ENCODE peak calls at places on chromosomes 7 and 10, in four cellular contexts. C is left ventricle myocardium inferior, X is left lung, V is epithelial cell of proximal tubule. M is an unnamed sample.

GRCh38 chr7:82615527-82615926 is 171.9 kb upstream of the CACNA2D1 start:
- DNase-seq in C (no peak), X (peak; percentile 44), V (no peak), M (no peak)

GRCh38 chr10:26540601-26541000 is 102.5 kb downstream of the APBB1IP start:
- DNase-seq in C (no peak), X (no peak), V (no peak), M (no peak)

GRCh38 chr7:79806161-79806734 is 328.4 kb upstream of the GNAI1 start:
- DNase-seq in C (no peak), X (no peak), V (no peak), M (no peak)

GRCh38 chr7:5714657-5715337 is 66.7 kb downstream of the RNF216 start:
- DNase-seq in C (no peak), X (no peak), V (no peak), M (no peak)

GRCh38 chr7:39661960-39662359 is 38.6 kb downstream of the RALA start:
- DNase-seq in C (no peak), X (no peak), V (no peak), M (no peak)

GRCh38 chr7:12757443-12757842 is 70.0 kb downstream of the ARL4A start:
- DNase-seq in C (no peak), X (no peak), V (no peak), M (no peak)

GRCh38 chr7:22712999-22713398 is 14.0 kb upstream of the IL6 start:
- DNase-seq in C (no peak), X (no peak), V (no peak), M (no peak)

GRCh38 chr10:129652021-129652420 is 185.0 kb downstream of the MGMT start:
- DNase-seq in C (no peak), X (no peak), V (no peak), M (no peak)

GRCh38 chr7:96285579-96285978 is 36.3 kb downstream of the SLC25A13 start:
- DNase-seq in C (no peak), X (no peak), V (no peak), M (no peak)

GRCh38 chr10:130109796-130110235 is 814 bp downstream of the C10orf143 start:
- DNase-seq in C (peak; percentile 38), X (peak; percentile 50), V (peak; percentile 39), M (peak; percentile 77)

GRCh38 chr7:102872460-102872859 is 40.3 kb upstream of the LRRC17 start:
- DNase-seq in C (no peak), X (no peak), V (peak; percentile 82), M (no peak)

GRCh38 chr10:93471110-93471651 is 11.0 kb downstream of the MYOF start:
- DNase-seq in C (no peak), X (no peak), V (peak; percentile 93), M (no peak)

GRCh38 chr10:93652857-93653256 is 40.5 kb downstream of the PDE6C start:
- DNase-seq in C (no peak), X (no peak), V (no peak), M (no peak)

GRCh38 chr7:105691029-105691691 is 109.9 kb upstream of the EFCAB10 start:
- DNase-seq in C (no peak), X (no peak), V (no peak), M (no peak)

GRCh38 chr10:124508070-124508667 is 46.5 kb downstream of the LHPP start:
- DNase-seq in C (no peak), X (no peak), V (no peak), M (no peak)

GRCh38 chr10:79360499-79361342 is 13.5 kb downstream of the PPIF start:
- DNase-seq in C (no peak), X (no peak), V (no peak), M (peak; percentile 37)

GRCh38 chr10:8049151-8049873 is 5.2 kb upstream of the GATA3 start:
- DNase-seq in C (no peak), X (no peak), V (no peak), M (no peak)

GRCh38 chr10:88875081-88875480 is 5.0 kb upstream of the STAMBPL1 start:
- DNase-seq in C (no peak), X (no peak), V (no peak), M (no peak)

GRCh38 chr7:157490465-157490912 is 153.7 kb downstream of the DNAJB6 start:
- DNase-seq in C (no peak), X (no peak), V (no peak), M (no peak)

GRCh38 chr7:124776153-124776552 is 10.6 kb upstream of the GPR37 start:
- DNase-seq in C (no peak), X (no peak), V (no peak), M (no peak)

GRCh38 chr7:1268866-1269265 is 36.2 kb downstream of the UNCX start:
- DNase-seq in C (no peak), X (no peak), V (no peak), M (no peak)

GRCh38 chr10:32061440-32061839 is 5.2 kb upstream of the KIF5B start:
- DNase-seq in C (no peak), X (no peak), V (no peak), M (no peak)

GRCh38 chr7:371779-372545 is 82.0 kb downstream of the FOXL3 start:
- DNase-seq in C (peak; percentile 11), X (peak; percentile 24), V (no peak), M (no peak)

GRCh38 chr7:36984051-36984492 is 259.8 kb upstream of the AOAH start:
- DNase-seq in C (no peak), X (no peak), V (no peak), M (no peak)

GRCh38 chr7:100152404-100152803 is 3.7 kb downstream of the LAMTOR4 start:
- DNase-seq in C (no peak), X (no peak), V (no peak), M (no peak)

GRCh38 chr7:1289681-1290261 is 57.1 kb downstream of the UNCX start:
- DNase-seq in C (no peak), X (no peak), V (no peak), M (no peak)

GRCh38 chr10:97701438-97702064 is 12.0 kb upstream of the MARVELD1 start:
- DNase-seq in C (no peak), X (no peak), V (no peak), M (no peak)

GRCh38 chr10:22505923-22506685 is 160.8 kb downstream of the SPAG6 start:
- DNase-seq in C (no peak), X (no peak), V (no peak), M (no peak)

GRCh38 chr10:62424026-62424425 is 49.9 kb downstream of the ZNF365 start:
- DNase-seq in C (no peak), X (no peak), V (no peak), M (no peak)

GRCh38 chr10:62399211-62399610 is 25.0 kb downstream of the ZNF365 start:
- DNase-seq in C (no peak), X (no peak), V (no peak), M (no peak)

DNA sequence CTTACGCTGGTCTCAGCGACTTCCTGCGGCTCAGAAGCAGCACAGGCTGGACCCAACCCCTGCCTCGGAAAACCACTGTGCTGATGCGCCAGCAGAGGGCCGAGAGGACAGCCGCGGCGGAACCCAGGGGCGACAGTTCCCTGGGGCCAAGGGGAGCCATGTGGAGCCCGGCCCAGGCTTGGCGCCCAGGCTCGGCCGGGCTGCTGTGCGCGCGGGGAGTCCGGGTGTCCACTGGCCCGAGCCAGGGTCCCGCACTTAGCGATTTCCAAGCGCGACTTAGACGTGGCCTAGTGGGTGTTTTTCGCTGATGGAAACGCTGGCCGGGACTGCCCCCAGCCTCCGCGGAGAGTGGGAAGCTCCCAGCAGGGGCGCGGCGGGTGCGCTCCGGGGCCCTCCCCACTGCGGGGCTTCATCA is 18.6 kb upstream of the ZNF32 start:
- DNase-seq in C (no peak), X (no peak), V (no peak), M (no peak)
- TF ChIP-seq CTCF in C (peak; percentile 59), X (peak; percentile 16), V (peak; percentile 57), M (peak; percentile 51)

GRCh38 chr10:96511044-96511945 is 2.4 kb downstream of the TLL2 start:
- DNase-seq in C (no peak), X (no peak), V (no peak), M (no peak)
- TF ChIP-seq CTCF in C (peak; percentile 62), X (no peak), V (peak; percentile 72), M (peak; percentile 75)

DNA sequence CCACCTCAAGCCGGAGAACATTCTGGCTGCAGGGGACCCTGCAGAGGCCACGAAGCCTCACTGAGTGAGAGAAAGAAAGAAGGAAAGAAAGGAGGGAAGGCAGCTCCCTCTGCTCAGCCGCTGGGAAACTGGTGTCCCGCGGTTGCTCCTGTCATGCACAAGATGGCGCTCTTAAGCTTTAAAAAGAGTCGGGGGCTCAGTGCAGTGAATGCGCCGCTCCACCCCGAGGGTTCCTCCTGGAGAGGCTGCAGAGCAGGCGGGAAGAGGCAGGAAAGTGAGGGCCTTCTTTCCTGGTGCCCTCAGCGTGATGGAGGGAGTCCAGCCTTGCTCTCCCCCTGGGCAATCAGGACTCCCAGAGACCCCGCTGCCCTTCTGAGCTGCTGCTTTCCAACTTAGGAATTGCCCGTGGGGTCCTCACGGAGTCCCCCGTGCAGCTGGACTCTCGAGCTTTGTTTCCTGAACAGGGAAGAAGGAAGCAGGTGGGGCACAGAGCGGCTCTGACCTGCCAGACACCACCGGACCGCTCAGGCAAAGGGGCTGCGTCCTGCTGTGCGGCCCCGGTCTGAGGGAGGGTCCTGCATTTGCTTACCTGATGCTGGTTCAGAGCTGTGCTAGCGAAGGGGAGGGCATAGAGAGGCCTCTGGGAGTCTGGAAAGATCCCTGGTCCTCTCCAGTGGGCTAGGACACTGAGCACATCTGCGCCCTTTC is 141.9 kb upstream of the MKI67 start:
- DNase-seq in C (no peak), X (no peak), V (no peak), M (peak; percentile 82)
- TF ChIP-seq CTCF in C (peak; percentile 58), X (peak; percentile 13), V (peak; percentile 64), M (peak; percentile 91)

GRCh38 chr7:94888542-94888941 is 18.9 kb upstream of the PPP1R9A start:
- DNase-seq in C (no peak), X (no peak), V (peak; percentile 68), M (no peak)
- TF ChIP-seq CTCF in C (peak; percentile 58), X (no peak), V (peak; percentile 71), M (peak; percentile 33)

GRCh38 chr10:96025566-96025965 is 17.8 kb upstream of the CCNJ start:
- DNase-seq in C (no peak), X (no peak), V (no peak), M (no peak)
- TF ChIP-seq CTCF in C (no peak), X (no peak), V (peak; percentile 46), M (peak; percentile 52)

GRCh38 chr10:132574288-132574687 is 36.7 kb downstream of the INPP5A start:
- DNase-seq in C (no peak), X (no peak), V (no peak), M (no peak)
- TF ChIP-seq CTCF in C (no peak), X (no peak), V (no peak), M (no peak)

GRCh38 chr7:7706556-7706955 is 11.9 kb downstream of the RPA3 start:
- DNase-seq in C (no peak), X (no peak), V (no peak), M (no peak)
- TF ChIP-seq CTCF in C (no peak), X (no peak), V (no peak), M (no peak)

M was measured in type B pancreatic cell.